ENCODE peak calls at places on chromosomes 2 and 18, in nine cellular contexts. W is lung, G is tibial nerve, R is left ventricle myocardium inferior, Y is uterus, F is fibroblast of the aortic adventitia, I is progenitor cell of endocrine pancreas, S is neural crest cell, J is glutamatergic neuron. P is an unnamed sample.

GRCh38 chr18:48997985-48998831 is 47.4 kb upstream of the SMAD7 start:
- DNase-seq in W (peak), G (no peak), R (peak), Y (peak), F (peak), I (no peak), S (no peak), J (no peak), P (peak)

GRCh38 chr2:24907106-24907505 is 12.9 kb downstream of the ADCY3 start:
- DNase-seq in W (no peak), G (no peak), R (no peak), Y (no peak), F (no peak), I (no peak), S (no peak), J (no peak), P (no peak)

GRCh38 chr2:150325656-150326055 is 161.8 kb downstream of the RND3 start:
- DNase-seq in W (no peak), G (no peak), R (no peak), Y (no peak), F (peak), I (no peak), S (no peak), J (no peak), P (no peak)

GRCh38 chr18:34981487-34981886 is 59.7 kb upstream of the MAPRE2 start:
- DNase-seq in W (no peak), G (no peak), R (no peak), Y (no peak), F (no peak), I (no peak), S (no peak), J (no peak), P (no peak)

GRCh38 chr2:38123862-38124261 is 47.9 kb upstream of the CYP1B1 start:
- DNase-seq in W (no peak), G (no peak), R (no peak), Y (no peak), F (no peak), I (no peak), S (no peak), J (no peak), P (no peak)

GRCh38 chr2:105308785-105309540 is 20.6 kb downstream of the TGFBRAP1 start:
- DNase-seq in W (no peak), G (no peak), R (peak), Y (no peak), F (no peak), I (no peak), S (no peak), J (no peak), P (no peak)

GRCh38 chr2:38599706-38600105 is 3.0 kb downstream of the HNRNPLL start:
- DNase-seq in W (no peak), G (no peak), R (no peak), Y (no peak), F (no peak), I (no peak), S (no peak), J (no peak), P (no peak)

GRCh38 chr2:135954020-135954628 is 31.3 kb downstream of the DARS1 start:
- DNase-seq in W (no peak), G (no peak), R (no peak), Y (no peak), F (no peak), I (no peak), S (no peak), J (no peak), P (no peak)

GRCh38 chr2:8851811-8852560 is 14.6 kb upstream of the KIDINS220 start:
- DNase-seq in W (no peak), G (no peak), R (no peak), Y (no peak), F (peak), I (no peak), S (no peak), J (peak), P (no peak)

GRCh38 chr2:740446-741293 is 63.5 kb upstream of the TMEM18 start:
- DNase-seq in W (peak), G (peak), R (peak), Y (peak), F (peak), I (peak), S (peak), J (peak), P (peak)

DNA sequence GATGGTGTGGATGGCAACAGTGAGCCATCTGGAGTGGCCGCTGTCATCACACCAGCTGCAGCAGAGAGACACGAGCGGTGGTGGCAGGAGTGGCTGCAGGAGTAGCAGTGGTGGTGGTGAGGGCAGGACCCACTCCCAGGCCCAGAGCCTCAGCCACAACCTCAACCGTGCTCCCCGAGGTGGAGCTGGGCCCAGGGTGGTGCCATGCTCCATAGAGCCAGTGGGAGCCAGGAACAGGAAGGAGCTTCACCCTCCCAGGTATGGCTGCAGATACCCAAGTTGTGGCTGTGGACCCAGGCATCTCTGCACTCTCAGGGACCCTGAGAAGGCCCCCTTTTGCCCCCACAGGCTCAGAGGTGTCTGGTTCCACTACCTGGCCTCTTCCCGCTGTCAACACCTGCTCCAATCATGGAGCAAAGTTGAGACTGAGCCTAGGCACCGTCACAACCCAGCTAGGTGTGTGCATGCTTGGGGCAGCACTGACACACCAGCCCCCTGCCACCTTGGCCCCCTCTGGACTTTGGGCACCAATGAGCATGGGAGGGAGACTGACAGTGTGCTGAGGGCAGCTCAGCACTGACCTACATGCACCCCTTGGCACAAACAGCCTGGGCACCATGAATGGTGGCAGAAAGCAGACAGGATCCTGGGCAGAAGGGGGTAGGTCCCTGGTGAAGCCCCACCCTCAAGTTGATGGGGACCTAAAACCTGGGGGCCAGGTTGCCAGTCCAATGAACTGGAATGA is 188.9 kb downstream of the NDUFA10 start:
- DNase-seq in W (peak), G (no peak), R (no peak), Y (no peak), F (no peak), I (peak), S (no peak), J (no peak), P (no peak)
- TF ChIP-seq CTCF in W (no peak), G (no peak), R (no peak), Y (no peak), F (no peak), I (no peak), S (no peak), J (no peak), P (no peak)

DNA sequence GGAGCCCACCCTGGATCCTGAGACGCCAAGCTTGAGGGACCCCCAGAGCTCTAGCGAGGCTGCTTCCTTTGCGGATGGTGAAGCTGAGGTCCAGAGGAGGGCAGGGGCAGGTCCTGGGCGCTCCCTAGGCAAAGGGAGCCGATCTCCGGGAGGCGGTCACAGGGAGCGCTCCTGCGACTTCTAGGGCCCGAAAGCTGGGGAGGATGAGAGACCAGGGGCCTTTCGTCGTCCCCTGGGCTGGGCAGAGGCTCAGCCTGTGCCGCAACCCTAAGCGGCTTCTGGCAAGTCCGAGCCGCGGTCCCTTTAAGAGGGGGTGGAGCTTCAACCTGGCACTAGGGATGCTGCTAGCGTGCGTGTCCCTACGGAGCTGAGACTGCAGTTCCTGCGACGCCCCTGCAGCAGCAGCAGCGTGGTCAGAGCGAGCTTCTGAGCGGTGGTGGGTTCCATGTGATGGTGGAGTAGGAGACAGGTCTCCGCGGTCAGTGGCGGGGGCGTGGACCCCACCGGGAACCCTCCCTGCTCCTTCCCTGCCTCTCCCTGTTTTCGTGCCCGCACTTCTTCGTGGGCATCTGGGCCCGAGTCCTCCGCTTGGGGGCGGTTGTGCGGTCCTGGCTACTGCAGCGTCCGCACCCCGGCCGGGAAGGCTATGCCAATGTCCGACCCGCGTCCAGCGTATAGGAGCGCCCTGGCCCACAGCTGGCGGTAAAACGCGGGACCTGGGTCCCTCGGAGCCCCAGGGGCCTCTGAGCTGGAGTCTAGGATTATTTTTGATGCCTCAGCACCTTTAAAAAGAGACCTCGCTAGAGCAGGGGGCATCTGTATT is 154.6 kb downstream of the CCDC74A start:
- DNase-seq in W (peak), G (peak), R (peak), Y (peak), F (peak), I (peak), S (peak), J (peak), P (peak)
- TF ChIP-seq CTCF in W (no peak), G (peak), R (no peak), Y (no peak), F (no peak), I (peak), S (peak), J (no peak), P (peak)

DNA sequence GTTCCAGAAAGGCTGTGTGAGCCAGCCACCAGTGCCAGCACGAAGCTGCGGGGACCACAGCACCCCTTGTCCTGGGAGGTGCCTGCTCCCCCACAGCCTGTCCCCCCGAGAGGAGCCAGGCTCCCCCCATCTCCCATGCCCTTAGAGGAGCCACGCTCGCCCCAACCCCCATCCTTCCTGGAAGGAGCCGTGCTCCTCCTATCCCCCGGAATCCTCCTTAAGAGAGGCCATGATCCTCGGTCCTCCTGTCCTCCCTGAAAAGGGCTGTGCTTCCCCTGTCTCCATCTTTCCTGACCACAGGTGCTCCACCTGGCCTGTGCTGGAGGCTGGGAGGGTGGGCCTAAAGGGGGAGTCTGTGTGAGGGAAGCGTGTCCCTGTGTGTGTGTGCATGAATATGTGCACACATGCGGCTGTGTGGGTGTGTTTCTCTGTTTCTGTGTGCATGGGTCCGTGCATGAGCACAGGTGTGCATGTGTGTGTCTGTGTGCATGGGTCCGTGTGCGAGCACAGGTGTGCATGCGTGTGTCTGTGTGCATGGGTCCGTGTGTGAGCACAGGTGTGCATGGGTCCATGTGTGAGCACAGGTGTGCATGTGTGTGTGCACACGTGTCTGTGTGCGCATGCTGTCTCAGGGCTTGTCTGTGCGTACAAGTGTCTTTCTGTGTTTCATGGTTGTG is 80.3 kb downstream of the RTP5 start:
- DNase-seq in W (no peak), G (no peak), R (no peak), Y (no peak), F (no peak), I (no peak), S (no peak), J (no peak), P (no peak)
- TF ChIP-seq CTCF in W (no peak), G (no peak), R (no peak), Y (no peak), F (no peak), I (no peak), S (no peak), J (no peak), P (no peak)

GRCh38 chr18:78878335-78878734 is 101.3 kb upstream of the SALL3 start:
- DNase-seq in W (peak), G (no peak), R (no peak), Y (no peak), F (no peak), I (no peak), S (no peak), J (no peak), P (no peak)
- TF ChIP-seq CTCF in W (no peak), G (no peak), R (no peak), Y (no peak), F (no peak), I (no peak), S (no peak), J (no peak), P (no peak)

GRCh38 chr2:44560352-44560751 is 198.6 kb downstream of the CAMKMT start:
- DNase-seq in W (no peak), G (no peak), R (no peak), Y (no peak), F (peak), I (no peak), S (no peak), J (peak), P (no peak)
- TF ChIP-seq CTCF in W (no peak), G (no peak), R (peak), Y (no peak), F (peak), I (peak), S (peak), J (peak), P (no peak)

DNA sequence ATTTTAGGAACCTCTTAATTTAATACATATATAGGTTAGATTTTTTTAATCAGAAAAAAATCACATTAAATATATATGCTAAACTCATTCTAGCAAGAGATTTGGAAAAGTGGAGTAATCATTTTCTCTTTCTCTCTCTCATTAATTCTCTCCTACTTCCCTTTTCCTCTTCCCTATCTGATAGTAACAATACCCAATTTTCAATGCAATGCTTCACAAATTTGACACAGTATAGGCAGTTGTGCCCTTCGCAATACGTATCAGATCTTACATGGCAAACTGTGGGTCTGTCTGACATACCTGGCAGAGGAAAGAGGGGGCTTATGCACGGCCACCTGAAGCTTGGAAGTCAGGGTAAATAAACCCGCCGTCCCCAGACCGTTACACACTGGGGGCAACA is 444.3 kb downstream of the NBAS start:
- DNase-seq in W (no peak), G (no peak), R (no peak), Y (no peak), F (no peak), I (no peak), S (no peak), J (no peak), P (no peak)
- TF ChIP-seq CTCF in W (no peak), G (no peak), R (no peak), Y (no peak), F (no peak), I (no peak), S (no peak), J (no peak), P (no peak)

DNA sequence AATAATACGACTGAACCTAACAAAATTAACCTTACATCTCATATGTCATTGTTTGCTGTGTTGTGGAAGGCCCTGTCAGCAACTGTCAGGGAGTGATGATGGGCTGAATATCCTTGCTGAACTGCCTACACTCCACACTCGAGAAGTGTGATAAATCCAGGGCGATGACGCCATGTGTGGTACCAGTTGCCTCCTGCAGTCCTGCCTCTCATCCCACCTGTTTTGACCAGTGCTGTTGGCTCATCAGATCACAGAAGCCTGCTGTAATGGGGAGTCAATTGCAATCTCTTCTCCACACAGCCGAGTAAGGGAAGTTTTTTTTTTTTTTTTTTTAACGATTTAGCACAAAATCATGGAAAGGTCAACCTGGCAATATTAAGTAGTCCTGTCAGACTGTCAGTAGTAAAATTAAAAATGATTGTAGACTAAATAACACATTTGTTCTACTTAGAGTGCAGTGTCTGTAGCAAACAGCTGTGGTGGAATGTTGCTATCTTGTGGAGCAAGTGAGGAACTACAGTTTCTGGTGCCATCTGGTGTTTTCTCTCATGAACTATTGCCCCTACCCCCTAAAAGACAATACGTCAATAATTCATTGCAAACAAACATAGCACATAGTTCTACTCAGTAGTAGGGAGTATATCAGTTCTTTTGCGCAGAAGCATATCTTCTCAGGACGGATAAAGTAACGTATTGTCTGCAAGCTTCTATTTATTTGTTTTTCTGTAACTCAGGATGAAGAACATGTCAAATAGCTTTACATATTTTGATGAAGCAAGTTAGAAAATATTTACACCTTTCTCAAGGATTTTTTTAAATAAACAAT is 347.6 kb downstream of the CTNNA2 start:
- DNase-seq in W (no peak), G (no peak), R (no peak), Y (no peak), F (peak), I (no peak), S (no peak), J (no peak), P (peak)
- TF ChIP-seq CTCF in W (no peak), G (peak), R (peak), Y (no peak), F (peak), I (peak), S (peak), J (peak), P (peak)

P was measured in astrocyte of the spinal cord.